ENCODE peak calls at places on chromosomes 5 and 9, in four cellular contexts. X is NCI-H2171 treated with DMSO at 0.1 percent for 48 hours, H is neural progenitor cell, N is uterus. D is an unnamed sample.

GRCh38 chr9:107367727-107368502 is 84.8 kb downstream of the RAD23B start:
- DNase-seq in X (no peak), N (no peak), H (no peak), D (no peak)

GRCh38 chr9:91682806-91683205 is 259.2 kb upstream of the NFIL3 start:
- DNase-seq in N (no peak), X (no peak), H (no peak), D (no peak)

GRCh38 chr9:107733530-107733907 is 243.9 kb upstream of the KLF4 start:
- DNase-seq in H (no peak), X (no peak), N (peak; percentile 64), D (peak; percentile 86)

GRCh38 chr5:6781711-6782110 is 68.5 kb downstream of the TENT4A start:
- DNase-seq in H (no peak), X (no peak), N (no peak), D (no peak)

GRCh38 chr5:169197343-169197742 is 103.6 kb downstream of the SLIT3 start:
- DNase-seq in N (no peak), H (no peak), X (no peak), D (no peak)

GRCh38 chr5:115414406-115415142 is 118.1 kb upstream of the CCDC112 start:
- DNase-seq in X (no peak), N (no peak), H (no peak), D (no peak)

GRCh38 chr5:158869092-158869491 is 230.6 kb downstream of the EBF1 start:
- DNase-seq in X (peak; percentile 30), N (no peak), H (peak; percentile 82), D (no peak)

GRCh38 chr5:149731617-149732400 is 1.7 kb downstream of the PPARGC1B start:
- DNase-seq in H (peak; percentile 93), N (peak; percentile 85), X (peak; percentile 49), D (peak; percentile 94)

GRCh38 chr5:54887663-54888062 is 97.7 kb downstream of the ESM1 start:
- DNase-seq in X (no peak), N (no peak), H (no peak), D (no peak)

GRCh38 chr5:143576721-143577484 is 173.4 kb upstream of the NR3C1 start:
- DNase-seq in X (no peak), H (no peak), N (no peak), D (no peak)

GRCh38 chr5:156259618-156260017 is 67.3 kb upstream of the SGCD start:
- DNase-seq in X (peak; percentile 85), H (no peak), N (no peak), D (no peak)

GRCh38 chr9:83013261-83013610 is 49.7 kb downstream of the RASEF start:
- DNase-seq in X (peak; percentile 20), N (no peak), H (no peak), D (no peak)

GRCh38 chr9:16816006-16816405 is 54.5 kb downstream of the BNC2 start:
- DNase-seq in N (no peak), H (peak; percentile 65), X (no peak), D (no peak)

GRCh38 chr5:118060833-118061232 is 927.5 kb downstream of the DTWD2 start:
- DNase-seq in N (no peak), X (no peak), H (no peak), D (no peak)

GRCh38 chr5:55897905-55898304 is 46.7 kb downstream of the IL31RA start:
- DNase-seq in H (no peak), X (peak; percentile 52), N (peak; percentile 30), D (peak; percentile 88)

GRCh38 chr5:17238521-17239041 is 21.1 kb downstream of the BASP1 start:
- DNase-seq in X (no peak), N (no peak), H (no peak), D (no peak)

GRCh38 chr5:150000990-150001659 is 586 bp downstream of the HMGXB3 start:
- DNase-seq in N (no peak), H (peak; percentile 76), X (no peak), D (peak; percentile 78)

GRCh38 chr5:174457141-174457678 is 267.2 kb upstream of the MSX2 start:
- DNase-seq in N (no peak), X (no peak), H (no peak), D (no peak)

GRCh38 chr5:95069948-95070347 is 214.9 kb downstream of the MCTP1 start:
- DNase-seq in H (no peak), X (no peak), N (no peak), D (no peak)

D was measured in suprapubic skin.